ENCODE peak calls at places on chromosomes 1 and 21, in four cellular contexts. One of them, this sample, is unnamed.

GRCh38 chr1:25566186-25566729 is 22.9 kb downstream of the LDLRAP1 start:
- DNase-seq in K562: no peak
- DNase-seq in GM12878: no peak
- DNase-seq in SK-N-SH: no peak
- DNase-seq in this sample: no peak

GRCh38 chr1:115545791-115546733 is 95.7 kb upstream of the VANGL1 start:
- DNase-seq in K562: peak; percentile 28
- DNase-seq in GM12878: no peak
- DNase-seq in SK-N-SH: peak; percentile 55
- DNase-seq in this sample: peak; percentile 60

GRCh38 chr1:199352351-199352750 is 675.2 kb upstream of the NR5A2 start:
- DNase-seq in K562: no peak
- DNase-seq in GM12878: no peak
- DNase-seq in SK-N-SH: no peak
- DNase-seq in this sample: no peak

GRCh38 chr1:10252508-10252907 is 42.1 kb downstream of the KIF1B start:
- DNase-seq in K562: no peak
- DNase-seq in GM12878: no peak
- DNase-seq in SK-N-SH: no peak
- DNase-seq in this sample: peak; percentile 20

GRCh38 chr1:241808265-241808664 is 39.7 kb upstream of the EXO1 start:
- DNase-seq in K562: no peak
- DNase-seq in GM12878: no peak
- DNase-seq in SK-N-SH: no peak
- DNase-seq in this sample: no peak

GRCh38 chr1:226097866-226098625 is 35.5 kb downstream of the H3-3A start:
- DNase-seq in K562: no peak
- DNase-seq in GM12878: no peak
- DNase-seq in SK-N-SH: no peak
- DNase-seq in this sample: no peak

GRCh38 chr1:174157157-174157806 is 2.0 kb upstream of the RABGAP1L start:
- DNase-seq in K562: no peak
- DNase-seq in GM12878: peak; percentile 83
- DNase-seq in SK-N-SH: no peak
- DNase-seq in this sample: no peak

GRCh38 chr1:21270086-21270689 is 20.1 kb downstream of the ECE1 start:
- DNase-seq in K562: peak; percentile 92
- DNase-seq in GM12878: peak; percentile 13
- DNase-seq in SK-N-SH: peak; percentile 75
- DNase-seq in this sample: peak; percentile 66

GRCh38 chr1:15249032-15249601 is 2.1 kb downstream of the FHAD1 start:
- DNase-seq in K562: no peak
- DNase-seq in GM12878: no peak
- DNase-seq in SK-N-SH: no peak
- DNase-seq in this sample: no peak

GRCh38 chr1:114467491-114467890 is 43.5 kb downstream of the TRIM33 start:
- DNase-seq in K562: no peak
- DNase-seq in GM12878: no peak
- DNase-seq in SK-N-SH: no peak
- DNase-seq in this sample: peak; percentile 94

GRCh38 chr1:86695400-86695799 is 9.0 kb upstream of the SH3GLB1 start:
- DNase-seq in K562: no peak
- DNase-seq in GM12878: no peak
- DNase-seq in SK-N-SH: no peak
- DNase-seq in this sample: peak; percentile 21

GRCh38 chr21:34865922-34866271 is 183.2 kb downstream of the RUNX1 start:
- DNase-seq in K562: no peak
- DNase-seq in GM12878: peak; percentile 74
- DNase-seq in SK-N-SH: no peak
- DNase-seq in this sample: peak; percentile 16

DNA sequence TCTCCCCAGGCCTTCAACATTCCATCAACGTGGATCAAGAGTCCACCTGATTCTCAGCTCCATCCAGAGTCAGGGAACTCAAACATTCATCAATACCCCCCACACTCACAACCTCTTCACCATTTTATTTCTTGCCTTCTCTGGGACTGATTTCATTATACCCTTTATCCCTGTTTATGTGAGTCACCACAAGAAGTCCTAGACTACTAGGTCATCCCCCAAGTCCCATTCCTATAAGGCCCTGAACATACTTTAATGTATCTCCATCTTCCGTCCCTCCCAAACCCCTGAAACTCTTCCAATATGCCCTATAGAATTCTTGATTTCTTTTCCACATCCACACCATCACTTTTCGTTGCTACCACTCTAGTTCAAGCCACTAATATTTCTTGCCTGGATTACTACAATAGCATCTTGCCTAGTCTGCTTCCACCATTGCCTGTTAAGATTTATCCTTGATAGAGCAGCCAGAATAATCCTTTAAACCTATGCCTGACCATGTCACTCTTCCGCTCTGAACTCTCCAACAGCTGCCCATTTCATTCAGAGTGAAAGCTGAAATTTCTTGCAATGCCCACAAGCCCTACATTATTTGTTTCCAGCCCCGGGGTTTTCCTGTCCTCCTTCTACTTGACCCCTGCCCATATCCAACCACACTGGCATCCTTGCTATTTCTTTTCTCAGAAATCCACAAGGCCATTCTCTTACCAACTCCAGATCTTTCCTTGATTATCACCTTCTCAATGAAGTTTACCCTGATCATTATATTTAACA is 9.4 kb upstream of the SAMD13 start:
- DNase-seq in K562: no peak
- DNase-seq in GM12878: no peak
- DNase-seq in SK-N-SH: no peak
- DNase-seq in this sample: no peak
- TF ChIP-seq SMC3 in K562: no peak
- TF ChIP-seq SMC3 in GM12878: no peak
- TF ChIP-seq SMC3 in SK-N-SH: no peak
- TF ChIP-seq SMC3 in this sample: no peak

GRCh38 chr1:178308438-178308837 is 188.3 kb downstream of the CLEC20A start:
- DNase-seq in K562: no peak
- DNase-seq in GM12878: no peak
- DNase-seq in SK-N-SH: no peak
- DNase-seq in this sample: no peak

GRCh38 chr1:178307264-178307663 is 189.5 kb downstream of the CLEC20A start:
- DNase-seq in K562: no peak
- DNase-seq in GM12878: no peak
- DNase-seq in SK-N-SH: no peak
- DNase-seq in this sample: no peak

GRCh38 chr1:178310685-178311105 is 186.1 kb downstream of the CLEC20A start:
- DNase-seq in K562: peak; percentile 53
- DNase-seq in GM12878: peak; percentile 20
- DNase-seq in SK-N-SH: peak; percentile 50
- DNase-seq in this sample: peak; percentile 77

GRCh38 chr1:178311164-178311563 is 185.6 kb downstream of the CLEC20A start:
- DNase-seq in K562: no peak
- DNase-seq in GM12878: no peak
- DNase-seq in SK-N-SH: no peak
- DNase-seq in this sample: no peak
- TF ChIP-seq GABPA in K562: no peak
- TF ChIP-seq GABPA in GM12878: no peak
- TF ChIP-seq GABPA in SK-N-SH: no peak
- TF ChIP-seq GABPA in this sample: no peak

GRCh38 chr1:37035014-37035686 is 835 bp upstream of the GRIK3 start:
- DNase-seq in K562: no peak
- DNase-seq in GM12878: no peak
- DNase-seq in SK-N-SH: no peak
- DNase-seq in this sample: no peak

GRCh38 chr1:37032660-37033354 is 1.5 kb downstream of the GRIK3 start:
- DNase-seq in K562: no peak
- DNase-seq in GM12878: no peak
- DNase-seq in SK-N-SH: peak; percentile 52
- DNase-seq in this sample: no peak

GRCh38 chr1:37034301-37035013 is at the start of gene GRIK3:
- DNase-seq in K562: no peak
- DNase-seq in GM12878: no peak
- DNase-seq in SK-N-SH: peak; percentile 90
- DNase-seq in this sample: no peak

GRCh38 chr1:37031871-37032270 is 2.4 kb downstream of the GRIK3 start:
- DNase-seq in K562: no peak
- DNase-seq in GM12878: no peak
- DNase-seq in SK-N-SH: no peak
- DNase-seq in this sample: no peak

GRCh38 chr1:37033355-37034291 is 692 bp downstream of the GRIK3 start:
- DNase-seq in K562: no peak
- DNase-seq in GM12878: no peak
- DNase-seq in SK-N-SH: peak; percentile 72
- DNase-seq in this sample: no peak
- TF ChIP-seq SMC3 in K562: no peak
- TF ChIP-seq SMC3 in GM12878: no peak
- TF ChIP-seq SMC3 in SK-N-SH: no peak
- TF ChIP-seq SMC3 in this sample: no peak

GRCh38 chr1:100308777-100309176 is 42.8 kb downstream of the RTCA start:
- DNase-seq in K562: no peak
- DNase-seq in GM12878: no peak
- DNase-seq in SK-N-SH: no peak
- DNase-seq in this sample: no peak
- TF ChIP-seq GABPA in K562: no peak
- TF ChIP-seq GABPA in GM12878: peak; percentile 50
- TF ChIP-seq GABPA in SK-N-SH: no peak
- TF ChIP-seq GABPA in this sample: no peak

DNA sequence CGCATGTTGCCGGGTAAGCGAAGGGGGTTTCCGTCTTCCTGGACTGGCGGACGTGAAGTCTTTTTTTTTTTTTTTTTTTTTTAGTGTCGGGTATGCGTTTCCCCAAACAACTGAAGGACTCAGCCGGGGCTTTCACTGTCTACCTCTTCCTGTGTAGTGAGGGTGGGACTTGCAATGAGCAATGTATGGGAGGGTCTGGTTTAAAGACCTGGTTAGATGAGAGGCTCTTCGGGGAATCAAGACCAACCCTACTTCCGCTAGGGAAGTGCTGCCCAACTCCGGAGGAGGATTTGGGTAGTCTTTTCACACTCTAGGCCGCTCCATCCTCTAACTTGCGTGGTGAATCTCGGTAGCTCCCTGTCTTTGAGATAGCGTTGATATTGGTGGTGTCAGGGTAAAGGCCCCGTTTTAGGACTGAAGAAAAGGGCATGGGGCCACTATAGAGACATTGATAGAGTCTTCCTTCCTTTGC is 754 bp downstream of the PRRC2C start:
- DNase-seq in K562: no peak
- DNase-seq in GM12878: peak; percentile 46
- DNase-seq in SK-N-SH: no peak
- DNase-seq in this sample: peak; percentile 50
- TF ChIP-seq SMC3 in K562: no peak
- TF ChIP-seq SMC3 in GM12878: no peak
- TF ChIP-seq SMC3 in SK-N-SH: no peak
- TF ChIP-seq SMC3 in this sample: no peak

This sample was measured in HepG2.